ENCODE peak calls at places on chromosomes 13 and 19, in nine cellular contexts. X, F, W, M, K, O, H, U and Q are unnamed samples.

GRCh38 chr19:50657672-50658437 is 8.6 kb downstream of the C19orf81 start:
- DNase-seq in X (peak), F (peak), W (peak), M (peak), K (peak), O (peak), H (peak), U (peak), Q (peak)

GRCh38 chr19:49114630-49115363 is 627 bp downstream of the LIN7B start:
- DNase-seq in X (peak), F (no peak), W (peak), M (peak), K (peak), O (peak), H (peak), U (peak), Q (no peak)

GRCh38 chr13:49218493-49219051 is 1.6 kb upstream of the MLNR start:
- DNase-seq in X (peak), F (no peak), W (peak), M (no peak), K (no peak), O (no peak), H (peak), U (no peak), Q (no peak)

GRCh38 chr13:26923824-26924605 is 163.4 kb upstream of the GPR12 start:
- DNase-seq in X (peak), F (no peak), W (peak), M (no peak), K (no peak), O (no peak), H (no peak), U (no peak), Q (no peak)

GRCh38 chr13:101757446-101758039 is 305.1 kb downstream of the ITGBL1 start:
- DNase-seq in X (peak), F (peak), W (peak), M (peak), K (no peak), O (no peak), H (no peak), U (no peak), Q (no peak)

GRCh38 chr13:41905600-41906254 is 55.2 kb downstream of the VWA8 start:
- DNase-seq in X (peak), F (no peak), W (peak), M (no peak), K (no peak), O (no peak), H (no peak), U (no peak), Q (no peak)

GRCh38 chr13:109254271-109254670 is 532.1 kb downstream of the IRS2 start:
- DNase-seq in X (no peak), F (no peak), W (no peak), M (no peak), K (no peak), O (no peak), H (no peak), U (no peak), Q (no peak)

GRCh38 chr19:5824791-5825577 is 14.5 kb downstream of the FUT6 start:
- DNase-seq in X (no peak), F (no peak), W (no peak), M (no peak), K (no peak), O (no peak), H (no peak), U (no peak), Q (no peak)

GRCh38 chr19:45767881-45768643 is 990 bp downstream of the SIX5 start:
- DNase-seq in X (peak), F (no peak), W (peak), M (no peak), K (peak), O (peak), H (peak), U (no peak), Q (no peak)

GRCh38 chr13:82713681-82714405 is 1168.4 kb downstream of the SLITRK1 start:
- DNase-seq in X (no peak), F (no peak), W (peak), M (no peak), K (no peak), O (no peak), H (no peak), U (no peak), Q (no peak)